ENCODE peak calls at places on chromosomes 1 and 21, in nine cellular contexts. One of them, this sample, is unnamed.

GRCh38 chr1:112390775-112391602 is 5.0 kb upstream of the CTTNBP2NL start:
- DNase-seq in PC-3: peak; percentile 98
- DNase-seq in MM.1S: peak; percentile 68
- DNase-seq in GM13977: peak; percentile 86
- DNase-seq in ascending aorta: peak; percentile 71
- DNase-seq in colonic mucosa: peak; percentile 96
- DNase-seq in BJ: peak; percentile 39
- DNase-seq in fibroblast of mammary gland: peak; percentile 93
- DNase-seq in astrocyte of the spinal cord: peak; percentile 95
- DNase-seq in this sample: peak; percentile 85

GRCh38 chr1:207045466-207045865 is 5.5 kb downstream of the YOD1 start:
- DNase-seq in PC-3: no peak
- DNase-seq in MM.1S: no peak
- DNase-seq in GM13977: no peak
- DNase-seq in ascending aorta: no peak
- DNase-seq in colonic mucosa: no peak
- DNase-seq in BJ: no peak
- DNase-seq in fibroblast of mammary gland: no peak
- DNase-seq in astrocyte of the spinal cord: no peak
- DNase-seq in this sample: no peak

GRCh38 chr1:158506369-158506987 is 34.5 kb downstream of the OR10R2 start:
- DNase-seq in PC-3: peak; percentile 32
- DNase-seq in MM.1S: peak; percentile 61
- DNase-seq in GM13977: peak; percentile 11
- DNase-seq in ascending aorta: no peak
- DNase-seq in colonic mucosa: peak; percentile 26
- DNase-seq in BJ: no peak
- DNase-seq in fibroblast of mammary gland: peak; percentile 10
- DNase-seq in astrocyte of the spinal cord: no peak
- DNase-seq in this sample: peak; percentile 33

GRCh38 chr1:43933386-43934278 is at the start of gene ARTN:
- DNase-seq in PC-3: peak; percentile 73
- DNase-seq in MM.1S: no peak
- DNase-seq in GM13977: peak; percentile 38
- DNase-seq in ascending aorta: no peak
- DNase-seq in colonic mucosa: peak; percentile 65
- DNase-seq in BJ: no peak
- DNase-seq in fibroblast of mammary gland: no peak
- DNase-seq in astrocyte of the spinal cord: no peak
- DNase-seq in this sample: no peak

GRCh38 chr1:111739984-111740765 is 980 bp upstream of the INKA2 start:
- DNase-seq in PC-3: peak; percentile 69
- DNase-seq in MM.1S: peak; percentile 9
- DNase-seq in GM13977: no peak
- DNase-seq in ascending aorta: no peak
- DNase-seq in colonic mucosa: peak; percentile 56
- DNase-seq in BJ: no peak
- DNase-seq in fibroblast of mammary gland: peak; percentile 57
- DNase-seq in astrocyte of the spinal cord: peak; percentile 66
- DNase-seq in this sample: peak; percentile 48

GRCh38 chr1:11355594-11356467 is 82.8 kb downstream of the UBIAD1 start:
- DNase-seq in PC-3: no peak
- DNase-seq in MM.1S: no peak
- DNase-seq in GM13977: no peak
- DNase-seq in ascending aorta: no peak
- DNase-seq in colonic mucosa: no peak
- DNase-seq in BJ: no peak
- DNase-seq in fibroblast of mammary gland: no peak
- DNase-seq in astrocyte of the spinal cord: no peak
- DNase-seq in this sample: peak; percentile 61

GRCh38 chr1:241411056-241411775 is 54.2 kb upstream of the RGS7 start:
- DNase-seq in PC-3: peak; percentile 31
- DNase-seq in MM.1S: no peak
- DNase-seq in GM13977: no peak
- DNase-seq in ascending aorta: no peak
- DNase-seq in colonic mucosa: no peak
- DNase-seq in BJ: peak; percentile 29
- DNase-seq in fibroblast of mammary gland: peak; percentile 71
- DNase-seq in astrocyte of the spinal cord: peak; percentile 5
- DNase-seq in this sample: no peak

GRCh38 chr1:88141499-88142074 is 542.5 kb upstream of the PKN2 start:
- DNase-seq in PC-3: no peak
- DNase-seq in MM.1S: peak; percentile 49
- DNase-seq in GM13977: no peak
- DNase-seq in ascending aorta: no peak
- DNase-seq in colonic mucosa: no peak
- DNase-seq in BJ: no peak
- DNase-seq in fibroblast of mammary gland: no peak
- DNase-seq in astrocyte of the spinal cord: no peak
- DNase-seq in this sample: no peak

GRCh38 chr1:53740621-53741105 is 1.7 kb upstream of the GLIS1 start:
- DNase-seq in PC-3: peak; percentile 74
- DNase-seq in MM.1S: no peak
- DNase-seq in GM13977: no peak
- DNase-seq in ascending aorta: no peak
- DNase-seq in colonic mucosa: no peak
- DNase-seq in BJ: no peak
- DNase-seq in fibroblast of mammary gland: peak; percentile 90
- DNase-seq in astrocyte of the spinal cord: peak; percentile 83
- DNase-seq in this sample: no peak

GRCh38 chr21:45931397-45931969 is 50.1 kb upstream of the COL6A1 start:
- DNase-seq in PC-3: no peak
- DNase-seq in MM.1S: no peak
- DNase-seq in GM13977: no peak
- DNase-seq in ascending aorta: no peak
- DNase-seq in colonic mucosa: no peak
- DNase-seq in BJ: no peak
- DNase-seq in fibroblast of mammary gland: no peak
- DNase-seq in astrocyte of the spinal cord: no peak
- DNase-seq in this sample: no peak

GRCh38 chr1:27116697-27117096 is 38.2 kb downstream of the SLC9A1 start:
- DNase-seq in PC-3: peak; percentile 32
- DNase-seq in MM.1S: no peak
- DNase-seq in GM13977: no peak
- DNase-seq in ascending aorta: no peak
- DNase-seq in colonic mucosa: no peak
- DNase-seq in BJ: no peak
- DNase-seq in fibroblast of mammary gland: peak; percentile 35
- DNase-seq in astrocyte of the spinal cord: no peak
- DNase-seq in this sample: no peak

GRCh38 chr1:8604041-8604942 is 213.1 kb downstream of the RERE start:
- DNase-seq in PC-3: no peak
- DNase-seq in MM.1S: peak; percentile 44
- DNase-seq in GM13977: peak; percentile 57
- DNase-seq in ascending aorta: no peak
- DNase-seq in colonic mucosa: no peak
- DNase-seq in BJ: no peak
- DNase-seq in fibroblast of mammary gland: no peak
- DNase-seq in astrocyte of the spinal cord: no peak
- DNase-seq in this sample: no peak

GRCh38 chr1:167060141-167061072 is 29.8 kb downstream of the GPA33 start:
- DNase-seq in PC-3: peak; percentile 31
- DNase-seq in MM.1S: peak; percentile 24
- DNase-seq in GM13977: no peak
- DNase-seq in ascending aorta: no peak
- DNase-seq in colonic mucosa: no peak
- DNase-seq in BJ: no peak
- DNase-seq in fibroblast of mammary gland: no peak
- DNase-seq in astrocyte of the spinal cord: peak; percentile 14
- DNase-seq in this sample: no peak

GRCh38 chr1:43799656-43800629 is 92.6 kb downstream of the ST3GAL3 start:
- DNase-seq in PC-3: no peak
- DNase-seq in MM.1S: no peak
- DNase-seq in GM13977: no peak
- DNase-seq in ascending aorta: no peak
- DNase-seq in colonic mucosa: no peak
- DNase-seq in BJ: peak; percentile 62
- DNase-seq in fibroblast of mammary gland: peak; percentile 94
- DNase-seq in astrocyte of the spinal cord: peak; percentile 90
- DNase-seq in this sample: no peak

GRCh38 chr1:18526436-18527275 is 45.9 kb downstream of the KLHDC7A start:
- DNase-seq in PC-3: no peak
- DNase-seq in MM.1S: no peak
- DNase-seq in GM13977: no peak
- DNase-seq in ascending aorta: no peak
- DNase-seq in colonic mucosa: no peak
- DNase-seq in BJ: no peak
- DNase-seq in fibroblast of mammary gland: no peak
- DNase-seq in astrocyte of the spinal cord: no peak
- DNase-seq in this sample: no peak

GRCh38 chr1:143497374-143497747 is 474.4 kb downstream of the FAM72C start:
- DNase-seq in PC-3: no peak
- DNase-seq in MM.1S: peak; percentile 5
- DNase-seq in GM13977: peak; percentile 1
- DNase-seq in ascending aorta: no peak
- DNase-seq in colonic mucosa: no peak
- DNase-seq in BJ: no peak
- DNase-seq in fibroblast of mammary gland: no peak
- DNase-seq in astrocyte of the spinal cord: no peak
- DNase-seq in this sample: no peak

GRCh38 chr21:41916888-41917433 is 36.9 kb downstream of the C2CD2 start:
- DNase-seq in PC-3: no peak
- DNase-seq in MM.1S: no peak
- DNase-seq in GM13977: no peak
- DNase-seq in ascending aorta: no peak
- DNase-seq in colonic mucosa: no peak
- DNase-seq in BJ: no peak
- DNase-seq in fibroblast of mammary gland: no peak
- DNase-seq in astrocyte of the spinal cord: no peak
- DNase-seq in this sample: no peak

GRCh38 chr21:38729745-38730401 is 75.9 kb upstream of the ETS2 start:
- DNase-seq in PC-3: no peak
- DNase-seq in MM.1S: no peak
- DNase-seq in GM13977: no peak
- DNase-seq in ascending aorta: no peak
- DNase-seq in colonic mucosa: no peak
- DNase-seq in BJ: peak; percentile 5
- DNase-seq in fibroblast of mammary gland: no peak
- DNase-seq in astrocyte of the spinal cord: peak; percentile 71
- DNase-seq in this sample: no peak

GRCh38 chr1:208089971-208090755 is 154.0 kb downstream of the PLXNA2 start:
- DNase-seq in PC-3: no peak
- DNase-seq in MM.1S: no peak
- DNase-seq in GM13977: no peak
- DNase-seq in ascending aorta: no peak
- DNase-seq in colonic mucosa: no peak
- DNase-seq in BJ: peak; percentile 59
- DNase-seq in fibroblast of mammary gland: peak; percentile 17
- DNase-seq in astrocyte of the spinal cord: peak; percentile 52
- DNase-seq in this sample: no peak

GRCh38 chr1:111621050-111621449 is 1.5 kb downstream of the RAP1A start:
- DNase-seq in PC-3: no peak
- DNase-seq in MM.1S: no peak
- DNase-seq in GM13977: peak; percentile 36
- DNase-seq in ascending aorta: no peak
- DNase-seq in colonic mucosa: no peak
- DNase-seq in BJ: no peak
- DNase-seq in fibroblast of mammary gland: peak; percentile 36
- DNase-seq in astrocyte of the spinal cord: no peak
- DNase-seq in this sample: no peak

GRCh38 chr21:36473203-36473602 is 6.7 kb downstream of the CLDN14 start:
- DNase-seq in PC-3: no peak
- DNase-seq in MM.1S: no peak
- DNase-seq in GM13977: no peak
- DNase-seq in ascending aorta: no peak
- DNase-seq in colonic mucosa: no peak
- DNase-seq in BJ: no peak
- DNase-seq in fibroblast of mammary gland: no peak
- DNase-seq in astrocyte of the spinal cord: no peak
- DNase-seq in this sample: no peak
- TF ChIP-seq CTCF in PC-3: no peak
- TF ChIP-seq CTCF in MM.1S: no peak
- TF ChIP-seq CTCF in GM13977: no peak
- TF ChIP-seq CTCF in ascending aorta: no peak
- TF ChIP-seq CTCF in colonic mucosa: no peak
- TF ChIP-seq CTCF in BJ: no peak
- TF ChIP-seq CTCF in fibroblast of mammary gland: no peak
- TF ChIP-seq CTCF in astrocyte of the spinal cord: no peak
- TF ChIP-seq CTCF in this sample: no peak

DNA sequence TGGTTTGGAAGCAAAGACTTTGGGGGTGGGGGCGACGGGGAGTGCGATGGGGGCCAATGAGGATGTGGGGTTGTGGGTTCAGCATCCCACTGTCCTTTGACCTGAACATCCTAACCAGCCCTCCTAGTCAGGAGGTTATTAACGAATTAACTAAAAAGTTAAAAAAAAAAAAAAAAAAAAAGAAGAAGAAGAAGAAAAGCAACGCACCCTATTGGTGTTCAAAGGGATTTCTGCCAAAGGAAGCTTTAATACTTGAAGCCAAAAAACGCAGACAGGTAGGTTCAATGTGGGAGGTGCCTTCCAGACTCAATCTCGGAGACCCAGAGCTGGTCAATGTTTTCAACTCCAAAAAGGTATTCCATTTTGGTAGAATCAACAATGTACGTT is 2.2 kb downstream of the CLIC6 start:
- DNase-seq in PC-3: no peak
- DNase-seq in MM.1S: no peak
- DNase-seq in GM13977: peak; percentile 45
- DNase-seq in ascending aorta: no peak
- DNase-seq in colonic mucosa: no peak
- DNase-seq in BJ: no peak
- DNase-seq in fibroblast of mammary gland: no peak
- DNase-seq in astrocyte of the spinal cord: no peak
- DNase-seq in this sample: no peak
- TF ChIP-seq CTCF in PC-3: no peak
- TF ChIP-seq CTCF in MM.1S: peak; percentile 7
- TF ChIP-seq CTCF in GM13977: peak; percentile 13
- TF ChIP-seq CTCF in ascending aorta: no peak
- TF ChIP-seq CTCF in colonic mucosa: no peak
- TF ChIP-seq CTCF in BJ: no peak
- TF ChIP-seq CTCF in fibroblast of mammary gland: no peak
- TF ChIP-seq CTCF in astrocyte of the spinal cord: peak; percentile 10
- TF ChIP-seq CTCF in this sample: no peak

DNA sequence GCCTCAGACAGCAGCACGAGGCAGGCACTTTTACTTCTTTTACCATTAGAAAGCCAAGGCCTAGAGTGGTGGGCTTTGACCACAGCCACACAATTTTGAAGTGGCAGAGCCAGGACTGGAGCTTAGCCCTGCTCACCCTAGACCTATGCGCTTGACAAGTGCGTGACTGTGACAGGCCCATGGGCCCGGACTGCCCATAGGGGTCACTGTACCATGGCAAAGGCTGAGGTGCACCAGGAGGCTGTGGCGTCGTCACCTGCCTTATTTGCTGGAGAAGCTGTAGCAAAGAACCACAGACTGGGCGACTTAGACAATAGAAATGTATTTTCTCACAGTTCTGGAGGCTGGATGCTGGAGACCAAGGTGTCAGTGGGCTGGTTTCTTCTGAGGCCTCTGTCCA is 2.6 kb upstream of the TMEM82 start:
- DNase-seq in PC-3: no peak
- DNase-seq in MM.1S: no peak
- DNase-seq in GM13977: no peak
- DNase-seq in ascending aorta: no peak
- DNase-seq in colonic mucosa: no peak
- DNase-seq in BJ: no peak
- DNase-seq in fibroblast of mammary gland: no peak
- DNase-seq in astrocyte of the spinal cord: no peak
- DNase-seq in this sample: no peak
- TF ChIP-seq CTCF in PC-3: peak; percentile 38
- TF ChIP-seq CTCF in MM.1S: no peak
- TF ChIP-seq CTCF in GM13977: peak; percentile 7
- TF ChIP-seq CTCF in ascending aorta: peak; percentile 20
- TF ChIP-seq CTCF in colonic mucosa: no peak
- TF ChIP-seq CTCF in BJ: peak; percentile 28
- TF ChIP-seq CTCF in fibroblast of mammary gland: no peak
- TF ChIP-seq CTCF in astrocyte of the spinal cord: peak; percentile 19
- TF ChIP-seq CTCF in this sample: peak; percentile 21

GRCh38 chr1:94538243-94538827 is 3.2 kb downstream of the F3 start:
- DNase-seq in PC-3: no peak
- DNase-seq in MM.1S: no peak
- DNase-seq in GM13977: no peak
- DNase-seq in ascending aorta: no peak
- DNase-seq in colonic mucosa: no peak
- DNase-seq in BJ: no peak
- DNase-seq in fibroblast of mammary gland: no peak
- DNase-seq in astrocyte of the spinal cord: peak; percentile 25
- DNase-seq in this sample: no peak
- TF ChIP-seq CTCF in PC-3: no peak
- TF ChIP-seq CTCF in MM.1S: no peak
- TF ChIP-seq CTCF in GM13977: no peak
- TF ChIP-seq CTCF in ascending aorta: peak; percentile 17
- TF ChIP-seq CTCF in colonic mucosa: no peak
- TF ChIP-seq CTCF in BJ: peak; percentile 44
- TF ChIP-seq CTCF in fibroblast of mammary gland: peak; percentile 12
- TF ChIP-seq CTCF in astrocyte of the spinal cord: peak; percentile 44
- TF ChIP-seq CTCF in this sample: no peak